ENCODE peak calls at places on chromosomes 2 and 18, in eight cellular contexts. S, O, L, X, G, D, A and Y are unnamed samples.

GRCh38 chr2:240856151-240856980 is 12.3 kb upstream of the AGXT start:
- DNase-seq in S (peak; percentile 41), A (no peak), L (no peak), G (no peak), X (no peak), O (peak; percentile 13), D (no peak), Y (no peak)

GRCh38 chr18:80076379-80076778 is 32.7 kb upstream of the ADNP2 start:
- DNase-seq in G (no peak), S (no peak), A (no peak), X (no peak), D (no peak), L (no peak), O (no peak), Y (no peak)

GRCh38 chr18:51048190-51048589 is 18.2 kb downstream of the SMAD4 start:
- DNase-seq in L (no peak), G (no peak), A (no peak), S (no peak), O (no peak), D (no peak), X (no peak), Y (no peak)

GRCh38 chr2:169087757-169088379 is 18.5 kb downstream of the DHRS9 start:
- DNase-seq in D (no peak), S (no peak), G (no peak), X (no peak), O (no peak), L (no peak), A (no peak), Y (no peak)

GRCh38 chr2:80351229-80351628 is 46.7 kb upstream of the LRRTM1 start:
- DNase-seq in O (no peak), S (no peak), A (no peak), X (no peak), G (no peak), D (no peak), L (no peak), Y (no peak)

GRCh38 chr2:156320491-156320896 is 12.0 kb downstream of the NR4A2 start:
- DNase-seq in S (no peak), D (no peak), G (peak; percentile 64), A (peak; percentile 25), L (peak; percentile 47), O (peak; percentile 42), X (peak; percentile 65), Y (no peak)

GRCh38 chr2:177078416-177078815 is 134.2 kb upstream of the HNRNPA3 start:
- DNase-seq in A (peak; percentile 76), L (peak; percentile 75), X (peak; percentile 28), D (peak; percentile 38), G (peak; percentile 32), O (peak; percentile 81), S (no peak), Y (peak; percentile 22)

GRCh38 chr2:120314656-120315366 is 31.1 kb upstream of the INHBB start:
- DNase-seq in G (no peak), S (no peak), D (no peak), X (no peak), L (no peak), A (no peak), O (no peak), Y (no peak)

GRCh38 chr2:67899187-67899586 is 163.6 kb downstream of the C1D start:
- DNase-seq in D (no peak), A (no peak), G (peak; percentile 66), X (no peak), O (no peak), S (no peak), L (no peak), Y (no peak)

GRCh38 chr2:183037281-183037659 is 987 bp downstream of the NCKAP1 start:
- DNase-seq in D (peak; percentile 14), A (no peak), X (no peak), G (no peak), O (no peak), L (no peak), S (no peak), Y (peak; percentile 60)

GRCh38 chr18:70287731-70288130 is 1.1 kb upstream of the SOCS6 start:
- DNase-seq in D (no peak), A (no peak), S (no peak), O (no peak), L (no peak), X (no peak), G (no peak), Y (no peak)

GRCh38 chr2:238080518-238080917 is 19.6 kb upstream of the ESPNL start:
- DNase-seq in X (no peak), D (no peak), O (no peak), G (no peak), A (no peak), L (no peak), S (no peak), Y (no peak)

GRCh38 chr18:8480506-8481328 is 128.5 kb upstream of the RAB12 start:
- DNase-seq in A (no peak), G (peak; percentile 51), L (no peak), O (peak; percentile 36), D (peak; percentile 33), X (no peak), S (peak; percentile 33), Y (peak; percentile 74)

GRCh38 chr2:192194866-192195547 is at the start of gene TMEFF2:
- DNase-seq in X (peak; percentile 44), D (peak; percentile 21), O (peak; percentile 49), L (peak; percentile 58), S (peak; percentile 44), G (peak; percentile 32), A (peak; percentile 16), Y (peak; percentile 70)

GRCh38 chr2:119937680-119938079 is 75.2 kb upstream of the EPB41L5 start:
- DNase-seq in A (no peak), O (no peak), G (no peak), L (no peak), D (no peak), S (no peak), X (no peak), Y (no peak)

GRCh38 chr18:13403786-13404549 is 185.4 kb downstream of the LDLRAD4 start:
- DNase-seq in G (no peak), A (no peak), D (no peak), S (no peak), O (no peak), L (no peak), X (no peak), Y (no peak)

GRCh38 chr2:152730591-152731333 is 12.3 kb downstream of the ARL6IP6 start:
- DNase-seq in D (peak; percentile 5), X (no peak), A (peak; percentile 11), O (no peak), G (peak; percentile 18), S (peak; percentile 35), L (no peak), Y (peak; percentile 23)

GRCh38 chr2:180728928-180729559 is 251.4 kb upstream of the UBE2E3 start:
- DNase-seq in D (no peak), A (no peak), L (no peak), G (no peak), O (no peak), X (no peak), S (no peak), Y (peak; percentile 79)

GRCh38 chr2:239264838-239265651 is 135.8 kb downstream of the HDAC4 start:
- DNase-seq in G (peak; percentile 64), A (peak; percentile 42), O (no peak), D (no peak), X (peak; percentile 75), L (no peak), S (peak; percentile 64), Y (peak; percentile 70)
- TF ChIP-seq CTCF in G (no peak), A (no peak), O (no peak), D (no peak), X (no peak), L (no peak), S (no peak), Y (no peak)

DNA sequence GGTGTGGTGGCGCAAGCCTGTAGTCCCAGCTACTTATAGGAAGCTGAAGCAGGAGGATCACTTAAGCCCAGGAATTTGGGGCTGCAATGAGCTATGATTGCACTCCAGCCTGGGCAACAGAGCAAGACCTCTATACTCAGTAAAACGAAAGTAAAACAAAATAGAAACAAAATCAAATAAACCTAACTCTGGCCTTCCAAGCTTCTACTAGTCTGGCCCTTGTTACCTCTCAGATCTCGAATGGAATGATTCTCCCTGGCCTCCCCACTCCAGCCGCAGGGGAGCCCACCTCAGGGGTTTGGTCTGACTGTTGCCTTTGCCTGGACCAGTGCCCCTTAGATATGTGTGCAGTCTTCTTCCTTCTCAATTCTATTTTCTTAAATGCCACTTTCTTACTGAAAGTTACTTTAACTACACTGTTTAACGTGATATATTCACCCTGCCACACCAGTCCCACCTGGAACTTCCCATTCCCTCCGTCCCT is 160.0 kb upstream of the GCFC2 start:
- DNase-seq in G (no peak), D (no peak), X (no peak), A (no peak), O (no peak), S (no peak), L (no peak), Y (no peak)
- H3K4me3 ChIP-seq in G (no peak overlapping the region), D (no peak overlapping the region), X (no peak overlapping the region), A (no peak overlapping the region), O (no peak overlapping the region), S (no peak overlapping the region), L (no peak overlapping the region), Y (no peak overlapping the region)

GRCh38 chr2:142796161-142796560 is 81.3 kb upstream of the KYNU start:
- DNase-seq in L (no peak), X (no peak), S (no peak), G (no peak), O (no peak), D (no peak), A (no peak), Y (peak; percentile 7)
- TF ChIP-seq CTCF in L (no peak), X (no peak), S (no peak), G (no peak), O (no peak), D (no peak), A (no peak), Y (no peak)

GRCh38 chr18:55395811-55396210 is 192.2 kb downstream of the TCF4 start:
- DNase-seq in X (no peak), O (no peak), S (no peak), G (no peak), D (no peak), A (no peak), L (no peak), Y (no peak)

GRCh38 chr18:55400590-55401274 is 187.3 kb downstream of the TCF4 start:
- DNase-seq in X (no peak), A (no peak), S (no peak), D (no peak), O (no peak), L (no peak), G (no peak), Y (peak; percentile 48)

GRCh38 chr18:55396979-55397378 is 191.0 kb downstream of the TCF4 start:
- DNase-seq in X (no peak), S (no peak), D (no peak), A (no peak), O (no peak), L (no peak), G (no peak), Y (no peak)

GRCh38 chr18:55398858-55399257 is 189.1 kb downstream of the TCF4 start:
- DNase-seq in D (no peak), S (no peak), O (no peak), X (no peak), L (no peak), A (no peak), G (no peak), Y (no peak)

DNA sequence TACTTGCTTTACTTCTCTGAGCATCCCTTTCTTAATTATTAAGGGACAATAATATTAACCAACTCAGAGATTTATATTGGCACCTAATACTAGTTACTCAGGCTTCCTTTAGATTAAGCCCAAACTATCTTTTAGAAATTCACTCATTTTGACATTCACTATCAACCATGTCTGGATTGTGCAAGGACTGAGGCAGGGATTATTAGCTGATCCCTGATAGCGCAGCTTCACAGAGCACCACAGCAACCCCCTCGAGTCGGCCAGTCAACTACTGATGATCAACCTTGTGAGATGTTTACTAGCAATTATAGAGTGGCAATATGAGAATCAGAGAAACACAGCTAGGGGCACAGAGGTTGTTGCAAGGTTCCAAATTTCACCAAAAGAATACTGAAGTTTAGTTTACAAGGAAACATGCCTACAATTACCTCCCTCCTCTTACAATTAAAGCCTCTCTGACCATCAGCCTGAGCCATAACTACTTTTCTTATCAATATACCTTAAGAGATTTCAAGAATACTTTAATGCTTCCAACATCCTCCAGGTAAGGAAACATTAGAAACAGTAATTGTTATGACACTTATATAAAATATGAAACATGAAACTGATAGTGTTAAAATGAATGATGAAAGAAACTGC is 191.6 kb downstream of the TCF4 start:
- DNase-seq in L (no peak), D (no peak), X (no peak), S (no peak), O (no peak), G (no peak), A (no peak), Y (no peak)
- H3K4me3 ChIP-seq in L (no peak overlapping the region), D (no peak overlapping the region), X (no peak overlapping the region), S (no peak overlapping the region), O (no peak overlapping the region), G (no peak overlapping the region), A (no peak overlapping the region), Y (no peak overlapping the region)